ENCODE peak calls at places on chromosome 15, in five cellular contexts. O, A, F, G and Z are unnamed samples.
A peak's percentile ranks its signal among the peaks of the same experiment; 100 is the strongest.

GRCh38 chr15:50487287-50487686 is 59.2 kb downstream of the USP50 start:
- DNase-seq in O (no peak), A (no peak), F (no peak), G (no peak), Z (no peak)

GRCh38 chr15:78997981-78998499 is 53.2 kb upstream of the CTSH start:
- DNase-seq in O (no peak), A (peak; percentile 31), F (peak; percentile 30), G (no peak), Z (no peak)

GRCh38 chr15:97576916-97577645 is 383.4 kb upstream of the ARRDC4 start:
- DNase-seq in O (no peak), A (no peak), F (no peak), G (no peak), Z (no peak)

GRCh38 chr15:33871911-33872760 is 96.2 kb upstream of the CHRM5 start:
- DNase-seq in O (no peak), A (no peak), F (no peak), G (no peak), Z (no peak)

GRCh38 chr15:40737048-40737447 is 18.0 kb downstream of the RMDN3 start:
- DNase-seq in O (no peak), A (peak; percentile 64), F (no peak), G (no peak), Z (no peak)

GRCh38 chr15:101651753-101652097 is 456 bp downstream of the TM2D3 start:
- DNase-seq in O (no peak), A (peak; percentile 70), F (no peak), G (no peak), Z (peak; percentile 46)

GRCh38 chr15:34304613-34305012 is 33.0 kb downstream of the SLC12A6 start:
- DNase-seq in O (peak; percentile 12), A (no peak), F (peak; percentile 25), G (no peak), Z (no peak)

GRCh38 chr15:39589815-39590644 is 9.2 kb downstream of the THBS1 start:
- DNase-seq in O (peak; percentile 14), A (peak; percentile 70), F (peak; percentile 64), G (no peak), Z (no peak)

GRCh38 chr15:80264031-80264430 is 12.0 kb upstream of the CTXND1 start:
- DNase-seq in O (no peak), A (no peak), F (peak; percentile 8), G (no peak), Z (no peak)

GRCh38 chr15:88256261-88257230 is at the start of gene NTRK3:
- DNase-seq in O (peak; percentile 21), A (no peak), F (peak; percentile 27), G (peak; percentile 63), Z (no peak)

GRCh38 chr15:33846862-33847261 is 121.4 kb upstream of the CHRM5 start:
- DNase-seq in O (peak; percentile 7), A (no peak), F (peak; percentile 4), G (no peak), Z (no peak)